ENCODE peak calls at places on chromosomes 3 and 15, in eight cellular contexts. O is body of pancreas, A is DND-41, I is BE2C, E is ovary, Y is left ventricle myocardium inferior, N is HL-60, W is breast epithelium. V is an unnamed sample.

GRCh38 chr15:69524296-69524695 is 71.7 kb downstream of the RPLP1 start:
- DNase-seq in O (no peak), A (no peak), I (no peak), E (no peak), Y (no peak), N (no peak), W (no peak), V (no peak)

GRCh38 chr3:100429187-100429586 is 27.8 kb downstream of the LNP1 start:
- DNase-seq in O (no peak), A (no peak), I (no peak), E (no peak), Y (no peak), N (no peak), W (no peak), V (no peak)

GRCh38 chr3:42216820-42217416 is 49.1 kb downstream of the CCK start:
- DNase-seq in O (no peak), A (peak; percentile 80), I (no peak), E (no peak), Y (no peak), N (no peak), W (no peak), V (peak; percentile 73)

GRCh38 chr15:79562538-79563298 is 130.6 kb downstream of the MINAR1 start:
- DNase-seq in O (no peak), A (no peak), I (no peak), E (no peak), Y (no peak), N (no peak), W (no peak), V (no peak)

GRCh38 chr3:183283886-183284285 is 30.8 kb downstream of the B3GNT5 start:
- DNase-seq in O (no peak), A (no peak), I (no peak), E (no peak), Y (no peak), N (no peak), W (no peak), V (no peak)

GRCh38 chr3:159766563-159767185 is 222.0 kb upstream of the IL12A start:
- DNase-seq in O (no peak), A (no peak), I (peak; percentile 37), E (no peak), Y (no peak), N (no peak), W (no peak), V (peak; percentile 10)

GRCh38 chr15:67240235-67241131 is 14.0 kb downstream of the AAGAB start:
- DNase-seq in O (peak; percentile 66), A (no peak), I (peak; percentile 16), E (no peak), Y (no peak), N (no peak), W (no peak), V (no peak)

GRCh38 chr15:58038426-58039106 is 26.9 kb downstream of the ALDH1A2 start:
- DNase-seq in O (peak; percentile 22), A (no peak), I (no peak), E (no peak), Y (no peak), N (no peak), W (no peak), V (no peak)

GRCh38 chr15:47194718-47195117 is 522.6 kb upstream of the SEMA6D start:
- DNase-seq in O (no peak), A (no peak), I (no peak), E (no peak), Y (no peak), N (no peak), W (no peak), V (peak; percentile 26)

GRCh38 chr3:36597422-36597821 is 166.9 kb downstream of the DCLK3 start:
- DNase-seq in O (no peak), A (no peak), I (no peak), E (no peak), Y (no peak), N (no peak), W (no peak), V (no peak)

DNA sequence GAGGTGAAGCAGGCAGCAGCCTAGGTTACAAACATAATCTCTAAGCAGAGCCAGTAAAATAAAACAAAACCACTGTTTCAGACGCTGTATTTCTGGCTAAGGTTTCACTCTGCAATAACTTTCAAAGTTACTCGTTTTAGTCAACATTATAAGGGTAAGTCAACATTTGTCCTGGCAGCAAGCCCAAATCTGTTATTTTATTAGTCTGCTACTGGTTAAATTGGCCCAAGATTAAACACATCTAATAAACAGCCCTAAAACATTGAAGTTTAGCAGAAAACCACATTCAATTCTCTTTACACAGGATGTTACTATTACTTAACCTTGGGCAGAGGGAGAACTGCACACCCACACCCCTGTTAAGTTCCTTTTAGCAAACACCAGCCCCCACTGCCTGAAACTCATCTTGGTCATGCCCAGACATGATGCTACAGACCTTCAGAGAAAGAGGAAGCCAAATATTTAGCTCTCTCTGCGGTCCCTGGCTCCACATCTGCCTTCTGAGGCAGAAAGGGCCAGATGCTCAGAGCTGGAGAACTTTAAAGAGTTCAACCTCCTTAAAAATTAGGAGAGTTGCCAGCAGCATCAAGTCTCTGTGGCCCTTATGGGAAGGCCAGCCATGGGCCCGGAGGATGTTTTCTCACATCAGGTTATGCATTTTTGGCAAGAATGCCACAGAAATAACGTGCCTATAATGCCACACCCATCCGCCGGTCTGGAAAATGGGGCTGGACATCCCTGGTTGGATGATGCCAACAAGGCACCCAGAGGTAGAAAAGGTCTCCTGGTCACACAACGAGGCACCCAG is 17.9 kb downstream of the ARHGEF3 start:
- DNase-seq in O (peak; percentile 74), A (peak; percentile 93), I (no peak), E (no peak), Y (no peak), N (peak; percentile 94), W (no peak), V (peak; percentile 92)
- H3K4me3 ChIP-seq in O (no peak overlapping the region), A (no peak overlapping the region), I (no peak overlapping the region), E (no peak overlapping the region), Y (no peak overlapping the region), N (no peak overlapping the region), W (no peak overlapping the region), V (peak overlapping the region; percentile 11)

GRCh38 chr3:112302061-112302830 is 8.2 kb upstream of the SLC9C1 start:
- DNase-seq in O (no peak), A (no peak), I (peak; percentile 70), E (no peak), Y (no peak), N (no peak), W (no peak), V (peak; percentile 76)

GRCh38 chr3:112293368-112294321 is at the start of gene SLC9C1:
- DNase-seq in O (peak; percentile 27), A (peak; percentile 15), I (peak; percentile 62), E (no peak), Y (no peak), N (peak; percentile 67), W (no peak), V (peak; percentile 64)

GRCh38 chr3:112302881-112303761 is 9.1 kb upstream of the SLC9C1 start:
- DNase-seq in O (no peak), A (no peak), I (no peak), E (no peak), Y (no peak), N (no peak), W (no peak), V (no peak)

GRCh38 chr3:112298781-112299180 is 4.8 kb upstream of the SLC9C1 start:
- DNase-seq in O (no peak), A (no peak), I (no peak), E (no peak), Y (no peak), N (no peak), W (no peak), V (no peak)

GRCh38 chr3:112297714-112298113 is 3.7 kb upstream of the SLC9C1 start:
- DNase-seq in O (no peak), A (no peak), I (no peak), E (no peak), Y (no peak), N (no peak), W (no peak), V (no peak)
- H3K4me3 ChIP-seq in O (no peak overlapping the region), A (no peak overlapping the region), I (no peak overlapping the region), E (no peak overlapping the region), Y (no peak overlapping the region), N (no peak overlapping the region), W (no peak overlapping the region), V (no peak overlapping the region)

DNA sequence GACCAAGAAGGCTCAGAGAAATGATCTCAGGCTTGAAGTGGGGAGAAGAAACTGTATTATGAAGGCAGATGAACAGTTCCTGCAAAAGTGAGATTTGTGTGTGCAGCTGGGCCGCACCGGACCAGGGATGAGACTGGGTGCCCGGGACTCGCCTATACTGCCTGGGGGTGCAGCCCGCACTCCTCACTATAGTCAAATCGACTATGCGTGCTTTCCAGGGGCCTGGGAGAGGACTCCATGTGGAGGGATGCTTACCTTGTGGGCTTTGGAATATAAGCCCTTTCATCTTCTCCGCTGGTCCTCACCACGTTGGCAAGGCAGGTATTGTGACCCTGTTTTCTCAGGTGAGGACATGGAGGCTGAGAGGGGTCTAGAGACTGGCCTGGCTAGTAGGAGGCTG is 32.9 kb upstream of the APOD start:
- DNase-seq in O (no peak), A (no peak), I (no peak), E (no peak), Y (no peak), N (no peak), W (no peak), V (no peak)
- H3K4me3 ChIP-seq in O (no peak overlapping the region), A (no peak overlapping the region), I (no peak overlapping the region), E (no peak overlapping the region), Y (no peak overlapping the region), N (no peak overlapping the region), W (no peak overlapping the region), V (no peak overlapping the region)

GRCh38 chr3:111965484-111965883 is 13.3 kb upstream of the ABHD10 start:
- DNase-seq in O (no peak), A (no peak), I (no peak), E (no peak), Y (no peak), N (no peak), W (no peak), V (no peak)

GRCh38 chr3:111956449-111956848 is 22.4 kb upstream of the ABHD10 start:
- DNase-seq in O (no peak), A (no peak), I (no peak), E (no peak), Y (no peak), N (no peak), W (no peak), V (no peak)

GRCh38 chr3:111963424-111963823 is 15.4 kb upstream of the ABHD10 start:
- DNase-seq in O (no peak), A (no peak), I (no peak), E (no peak), Y (no peak), N (no peak), W (no peak), V (no peak)

GRCh38 chr3:111956995-111957736 is 21.7 kb upstream of the ABHD10 start:
- DNase-seq in O (peak; percentile 24), A (no peak), I (no peak), E (no peak), Y (no peak), N (no peak), W (no peak), V (no peak)

DNA sequence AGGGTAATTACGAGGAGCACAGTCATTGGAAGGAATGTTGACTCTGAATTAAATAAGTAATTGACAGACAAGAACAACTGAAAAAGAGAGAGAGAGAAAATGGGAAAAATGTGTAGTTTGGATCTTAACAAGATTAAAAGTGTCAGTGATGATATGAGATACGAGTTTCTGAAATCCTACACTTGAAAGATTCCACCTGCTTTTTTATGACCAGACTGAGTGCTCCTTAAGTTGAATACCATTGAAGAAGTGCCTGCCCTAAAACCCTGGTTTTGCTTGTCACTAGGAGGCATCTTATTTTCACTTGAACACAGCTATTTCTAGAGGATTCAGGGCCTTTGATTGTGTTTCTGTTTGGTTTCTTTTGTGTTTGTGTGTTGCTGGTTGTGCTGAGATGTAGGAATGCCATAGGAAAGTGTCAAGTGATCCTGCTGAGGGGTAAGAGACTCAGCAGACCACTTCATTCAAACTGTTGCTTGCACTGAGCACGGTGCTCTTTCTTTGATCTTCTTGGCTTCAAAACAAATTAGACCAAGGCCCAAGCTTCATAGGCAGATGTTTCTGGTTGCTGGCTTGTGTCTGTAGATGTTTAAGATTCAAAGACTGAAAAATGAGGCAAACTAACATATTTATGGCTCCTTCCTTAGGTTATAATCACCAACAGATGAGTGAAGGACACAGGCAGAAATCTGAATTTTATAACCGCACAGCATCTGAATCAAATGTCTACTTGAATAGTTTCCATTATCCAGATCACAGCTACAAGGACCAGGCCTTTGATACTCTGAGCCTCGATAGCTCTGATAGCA is 17.2 kb upstream of the ABHD10 start:
- DNase-seq in O (no peak), A (no peak), I (no peak), E (no peak), Y (no peak), N (no peak), W (no peak), V (peak; percentile 11)
- H3K4me3 ChIP-seq in O (no peak overlapping the region), A (no peak overlapping the region), I (no peak overlapping the region), E (no peak overlapping the region), Y (no peak overlapping the region), N (no peak overlapping the region), W (no peak overlapping the region), V (no peak overlapping the region)

V was measured in Jurkat, Clone E6-1.